ENCODE peak calls at places on chromosomes 1 and 21, in seven cellular contexts. One of them, this sample, is unnamed.

GRCh38 chr1:198444792-198445191 is 95.7 kb downstream of the ATP6V1G3 start:
- DNase-seq in SK-N-SH: no peak
- DNase-seq in stomach: no peak
- DNase-seq in HL-60: no peak
- DNase-seq in HFF-Myc: no peak
- DNase-seq in CD8-positive, alpha-beta T cell: no peak
- DNase-seq in PC-9: no peak
- DNase-seq in this sample: no peak

GRCh38 chr1:85448358-85448757 is 16.6 kb downstream of the DDAH1 start:
- DNase-seq in HFF-Myc: no peak
- DNase-seq in stomach: no peak
- DNase-seq in HL-60: no peak
- DNase-seq in SK-N-SH: no peak
- DNase-seq in PC-9: no peak
- DNase-seq in CD8-positive, alpha-beta T cell: no peak
- DNase-seq in this sample: no peak

GRCh38 chr1:6107409-6108356 is 62.0 kb downstream of the KCNAB2 start:
- DNase-seq in PC-9: peak
- DNase-seq in CD8-positive, alpha-beta T cell: no peak
- DNase-seq in HFF-Myc: no peak
- DNase-seq in HL-60: no peak
- DNase-seq in SK-N-SH: no peak
- DNase-seq in stomach: no peak
- DNase-seq in this sample: no peak

GRCh38 chr1:225865514-225865913 is 16.7 kb downstream of the TMEM63A start:
- DNase-seq in stomach: no peak
- DNase-seq in HL-60: no peak
- DNase-seq in CD8-positive, alpha-beta T cell: no peak
- DNase-seq in HFF-Myc: no peak
- DNase-seq in PC-9: no peak
- DNase-seq in SK-N-SH: no peak
- DNase-seq in this sample: no peak

GRCh38 chr1:18907021-18907913 is 4.9 kb upstream of the ALDH4A1 start:
- DNase-seq in stomach: peak
- DNase-seq in SK-N-SH: peak
- DNase-seq in HFF-Myc: no peak
- DNase-seq in CD8-positive, alpha-beta T cell: peak
- DNase-seq in HL-60: peak
- DNase-seq in PC-9: no peak
- DNase-seq in this sample: peak

GRCh38 chr1:111471012-111471411 is 2.8 kb upstream of the C1orf162 start:
- DNase-seq in HFF-Myc: no peak
- DNase-seq in HL-60: peak
- DNase-seq in SK-N-SH: no peak
- DNase-seq in PC-9: no peak
- DNase-seq in CD8-positive, alpha-beta T cell: peak
- DNase-seq in stomach: peak
- DNase-seq in this sample: no peak

GRCh38 chr1:46522184-46522968 is 29.1 kb downstream of the KNCN start:
- DNase-seq in HL-60: no peak
- DNase-seq in CD8-positive, alpha-beta T cell: no peak
- DNase-seq in PC-9: peak
- DNase-seq in HFF-Myc: no peak
- DNase-seq in SK-N-SH: no peak
- DNase-seq in stomach: peak
- DNase-seq in this sample: peak

GRCh38 chr1:43460988-43461693 is 7.4 kb upstream of the HYI start:
- DNase-seq in CD8-positive, alpha-beta T cell: no peak
- DNase-seq in SK-N-SH: no peak
- DNase-seq in PC-9: no peak
- DNase-seq in stomach: no peak
- DNase-seq in HFF-Myc: no peak
- DNase-seq in HL-60: peak
- DNase-seq in this sample: no peak

GRCh38 chr1:9262587-9262986 is 28.0 kb downstream of the H6PD start:
- DNase-seq in HL-60: no peak
- DNase-seq in CD8-positive, alpha-beta T cell: no peak
- DNase-seq in HFF-Myc: no peak
- DNase-seq in PC-9: no peak
- DNase-seq in SK-N-SH: no peak
- DNase-seq in stomach: no peak
- DNase-seq in this sample: no peak

GRCh38 chr1:53468374-53468773 is 9.2 kb downstream of the DMRTB1 start:
- DNase-seq in PC-9: peak
- DNase-seq in stomach: peak
- DNase-seq in HFF-Myc: no peak
- DNase-seq in HL-60: no peak
- DNase-seq in CD8-positive, alpha-beta T cell: no peak
- DNase-seq in SK-N-SH: no peak
- DNase-seq in this sample: no peak

GRCh38 chr1:227946624-227947424 is 908 bp downstream of the WNT9A start:
- DNase-seq in PC-9: peak
- DNase-seq in HL-60: peak
- DNase-seq in SK-N-SH: peak
- DNase-seq in stomach: peak
- DNase-seq in CD8-positive, alpha-beta T cell: no peak
- DNase-seq in HFF-Myc: no peak
- DNase-seq in this sample: peak

GRCh38 chr1:170732262-170732595 is 68.3 kb downstream of the PRRX1 start:
- DNase-seq in CD8-positive, alpha-beta T cell: no peak
- DNase-seq in SK-N-SH: no peak
- DNase-seq in stomach: no peak
- DNase-seq in HFF-Myc: no peak
- DNase-seq in HL-60: no peak
- DNase-seq in PC-9: no peak
- DNase-seq in this sample: no peak

GRCh38 chr1:164703971-164704411 is 145.0 kb downstream of the PBX1 start:
- DNase-seq in PC-9: no peak
- DNase-seq in CD8-positive, alpha-beta T cell: no peak
- DNase-seq in SK-N-SH: no peak
- DNase-seq in stomach: no peak
- DNase-seq in HFF-Myc: no peak
- DNase-seq in HL-60: no peak
- DNase-seq in this sample: no peak

GRCh38 chr1:164703415-164703814 is 144.4 kb downstream of the PBX1 start:
- DNase-seq in HFF-Myc: no peak
- DNase-seq in CD8-positive, alpha-beta T cell: no peak
- DNase-seq in HL-60: no peak
- DNase-seq in stomach: no peak
- DNase-seq in PC-9: no peak
- DNase-seq in SK-N-SH: no peak
- DNase-seq in this sample: no peak

GRCh38 chr1:164706596-164706995 is 147.6 kb downstream of the PBX1 start:
- DNase-seq in HL-60: no peak
- DNase-seq in SK-N-SH: no peak
- DNase-seq in PC-9: peak
- DNase-seq in stomach: no peak
- DNase-seq in CD8-positive, alpha-beta T cell: no peak
- DNase-seq in HFF-Myc: no peak
- DNase-seq in this sample: no peak

GRCh38 chr1:164702664-164703063 is 143.7 kb downstream of the PBX1 start:
- DNase-seq in SK-N-SH: no peak
- DNase-seq in PC-9: no peak
- DNase-seq in stomach: no peak
- DNase-seq in HL-60: no peak
- DNase-seq in CD8-positive, alpha-beta T cell: no peak
- DNase-seq in HFF-Myc: no peak
- DNase-seq in this sample: no peak

GRCh38 chr1:164704954-164705353 is 146.0 kb downstream of the PBX1 start:
- DNase-seq in CD8-positive, alpha-beta T cell: no peak
- DNase-seq in PC-9: no peak
- DNase-seq in HFF-Myc: no peak
- DNase-seq in SK-N-SH: peak
- DNase-seq in stomach: no peak
- DNase-seq in HL-60: no peak
- DNase-seq in this sample: no peak
- TF ChIP-seq CTCF in CD8-positive, alpha-beta T cell: no peak
- TF ChIP-seq CTCF in PC-9: no peak
- TF ChIP-seq CTCF in HFF-Myc: peak
- TF ChIP-seq CTCF in SK-N-SH: peak
- TF ChIP-seq CTCF in stomach: no peak
- TF ChIP-seq CTCF in HL-60: no peak
- TF ChIP-seq CTCF in this sample: no peak

GRCh38 chr1:203025721-203026665 is at the start of gene PPFIA4:
- DNase-seq in stomach: peak
- DNase-seq in HL-60: peak
- DNase-seq in HFF-Myc: no peak
- DNase-seq in SK-N-SH: peak
- DNase-seq in PC-9: peak
- DNase-seq in CD8-positive, alpha-beta T cell: peak
- DNase-seq in this sample: peak
- TF ChIP-seq CTCF in stomach: no peak
- TF ChIP-seq CTCF in HL-60: no peak
- TF ChIP-seq CTCF in HFF-Myc: no peak
- TF ChIP-seq CTCF in SK-N-SH: no peak
- TF ChIP-seq CTCF in PC-9: no peak
- TF ChIP-seq CTCF in CD8-positive, alpha-beta T cell: no peak
- TF ChIP-seq CTCF in this sample: no peak

GRCh38 chr1:20711285-20712209 is 6.3 kb downstream of the KIF17 start:
- DNase-seq in stomach: no peak
- DNase-seq in CD8-positive, alpha-beta T cell: no peak
- DNase-seq in SK-N-SH: peak
- DNase-seq in HFF-Myc: no peak
- DNase-seq in HL-60: peak
- DNase-seq in PC-9: no peak
- DNase-seq in this sample: no peak
- TF ChIP-seq CTCF in stomach: no peak
- TF ChIP-seq CTCF in CD8-positive, alpha-beta T cell: no peak
- TF ChIP-seq CTCF in SK-N-SH: no peak
- TF ChIP-seq CTCF in HFF-Myc: peak
- TF ChIP-seq CTCF in HL-60: no peak
- TF ChIP-seq CTCF in PC-9: no peak
- TF ChIP-seq CTCF in this sample: no peak

GRCh38 chr1:243708210-243708609 is 141.8 kb downstream of the AKT3 start:
- DNase-seq in CD8-positive, alpha-beta T cell: no peak
- DNase-seq in PC-9: no peak
- DNase-seq in HFF-Myc: no peak
- DNase-seq in HL-60: no peak
- DNase-seq in stomach: no peak
- DNase-seq in SK-N-SH: no peak
- DNase-seq in this sample: no peak
- TF ChIP-seq CTCF in CD8-positive, alpha-beta T cell: peak
- TF ChIP-seq CTCF in PC-9: peak
- TF ChIP-seq CTCF in HFF-Myc: no peak
- TF ChIP-seq CTCF in HL-60: no peak
- TF ChIP-seq CTCF in stomach: no peak
- TF ChIP-seq CTCF in SK-N-SH: peak
- TF ChIP-seq CTCF in this sample: peak

GRCh38 chr21:34192646-34193285 is 119.4 kb downstream of the MRPS6 start:
- DNase-seq in PC-9: no peak
- DNase-seq in SK-N-SH: no peak
- DNase-seq in HFF-Myc: no peak
- DNase-seq in stomach: no peak
- DNase-seq in HL-60: no peak
- DNase-seq in CD8-positive, alpha-beta T cell: no peak
- DNase-seq in this sample: no peak
- TF ChIP-seq CTCF in PC-9: no peak
- TF ChIP-seq CTCF in SK-N-SH: no peak
- TF ChIP-seq CTCF in HFF-Myc: no peak
- TF ChIP-seq CTCF in stomach: no peak
- TF ChIP-seq CTCF in HL-60: no peak
- TF ChIP-seq CTCF in CD8-positive, alpha-beta T cell: no peak
- TF ChIP-seq CTCF in this sample: no peak

DNA sequence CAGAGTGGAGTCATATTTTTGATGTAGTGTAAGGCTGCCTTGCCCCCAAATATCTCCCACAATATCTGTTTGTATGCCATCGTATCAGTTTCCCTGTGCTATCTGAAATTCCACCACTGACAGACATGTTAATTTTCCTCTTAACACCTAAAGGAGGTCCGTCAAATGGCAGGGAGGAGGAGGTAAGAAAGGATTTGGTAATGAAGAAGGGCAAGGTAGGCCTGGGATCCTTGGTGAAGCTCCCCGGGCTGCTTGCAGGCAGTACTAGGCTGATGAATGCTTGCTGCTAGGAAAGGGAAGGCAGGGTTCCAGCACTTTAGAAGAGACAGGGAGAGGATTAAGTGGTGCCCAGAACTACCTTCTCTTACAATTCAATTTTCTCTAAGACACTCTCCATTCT is 402.4 kb upstream of the ZP4 start:
- DNase-seq in HL-60: no peak
- DNase-seq in CD8-positive, alpha-beta T cell: no peak
- DNase-seq in HFF-Myc: no peak
- DNase-seq in stomach: no peak
- DNase-seq in PC-9: no peak
- DNase-seq in SK-N-SH: no peak
- DNase-seq in this sample: no peak
- TF ChIP-seq CTCF in HL-60: no peak
- TF ChIP-seq CTCF in CD8-positive, alpha-beta T cell: no peak
- TF ChIP-seq CTCF in HFF-Myc: no peak
- TF ChIP-seq CTCF in stomach: no peak
- TF ChIP-seq CTCF in PC-9: no peak
- TF ChIP-seq CTCF in SK-N-SH: no peak
- TF ChIP-seq CTCF in this sample: no peak

GRCh38 chr1:27940297-27940696 is 5.5 kb downstream of the SMPDL3B start:
- DNase-seq in SK-N-SH: peak
- DNase-seq in HFF-Myc: no peak
- DNase-seq in stomach: peak
- DNase-seq in HL-60: peak
- DNase-seq in PC-9: no peak
- DNase-seq in CD8-positive, alpha-beta T cell: peak
- DNase-seq in this sample: peak
- TF ChIP-seq CTCF in SK-N-SH: peak
- TF ChIP-seq CTCF in HFF-Myc: peak
- TF ChIP-seq CTCF in stomach: no peak
- TF ChIP-seq CTCF in HL-60: peak
- TF ChIP-seq CTCF in PC-9: peak
- TF ChIP-seq CTCF in CD8-positive, alpha-beta T cell: peak
- TF ChIP-seq CTCF in this sample: peak

DNA sequence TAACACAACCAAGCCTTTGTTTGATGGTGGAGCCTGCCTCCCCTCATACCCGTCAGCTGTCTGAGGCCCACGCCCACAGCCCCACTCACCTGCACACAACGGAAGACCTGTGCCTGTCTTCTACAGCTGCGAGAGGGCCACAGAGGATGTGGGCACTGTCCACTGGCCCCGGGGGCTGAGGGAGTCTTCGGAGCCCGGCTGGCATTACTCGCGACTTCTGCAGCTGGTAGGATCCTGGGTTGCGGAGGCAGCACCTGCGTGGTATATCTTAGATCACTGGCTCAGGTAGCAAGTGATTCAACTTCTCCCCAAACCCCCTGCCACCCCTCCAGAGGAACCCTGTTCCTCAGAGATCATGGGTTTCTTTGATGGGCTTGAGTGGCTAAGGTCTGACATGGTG is 109.9 kb downstream of the EDEM3 start:
- DNase-seq in HL-60: no peak
- DNase-seq in HFF-Myc: no peak
- DNase-seq in CD8-positive, alpha-beta T cell: no peak
- DNase-seq in SK-N-SH: no peak
- DNase-seq in PC-9: no peak
- DNase-seq in stomach: no peak
- DNase-seq in this sample: no peak
- TF ChIP-seq CTCF in HL-60: no peak
- TF ChIP-seq CTCF in HFF-Myc: no peak
- TF ChIP-seq CTCF in CD8-positive, alpha-beta T cell: no peak
- TF ChIP-seq CTCF in SK-N-SH: no peak
- TF ChIP-seq CTCF in PC-9: no peak
- TF ChIP-seq CTCF in stomach: no peak
- TF ChIP-seq CTCF in this sample: no peak